ENCODE peak calls at places on chromosomes 4 and X, in seven cellular contexts. P is transverse colon, L is A549, K is K562, Q is upper lobe of left lung, G is SK-N-SH, I is suprapubic skin. N is an unnamed sample.

GRCh38 chr4:31390849-31391248 is 670.7 kb downstream of the PCDH7 start:
- DNase-seq in L (no peak), K (no peak), I (no peak), Q (no peak), G (no peak), P (no peak), N (no peak)

GRCh38 chrX:2875798-2876399 is 47.2 kb downstream of the GYG2 start:
- DNase-seq in Q (no peak), I (no peak), P (no peak), L (no peak), G (peak; percentile 20), K (no peak), N (no peak)

GRCh38 chr4:109472343-109472761 is 38.7 kb downstream of the SEC24B start:
- DNase-seq in G (no peak), L (no peak), Q (no peak), I (no peak), P (no peak), K (peak; percentile 20), N (no peak)

GRCh38 chrX:97389761-97390192 is 506.1 kb downstream of the RPA4 start:
- DNase-seq in G (no peak), Q (no peak), P (no peak), L (no peak), I (no peak), K (no peak), N (no peak)

GRCh38 chr4:132180020-132180427 is 969.1 kb upstream of the PCDH10 start:
- DNase-seq in K (no peak), L (no peak), I (no peak), G (no peak), Q (no peak), P (no peak), N (no peak)

GRCh38 chr4:30837131-30837539 is 117.0 kb downstream of the PCDH7 start:
- DNase-seq in L (no peak), G (no peak), P (no peak), K (no peak), Q (no peak), I (no peak), N (no peak)

GRCh38 chr4:66639361-66639760 is 905.9 kb downstream of the CENPC start:
- DNase-seq in P (no peak), L (no peak), I (no peak), G (no peak), K (no peak), Q (no peak), N (no peak)

GRCh38 chr4:2797545-2798305 is 4.8 kb downstream of the SH3BP2 start:
- DNase-seq in P (no peak), I (peak; percentile 78), L (no peak), Q (peak; percentile 28), K (no peak), G (peak; percentile 79), N (peak; percentile 84)

GRCh38 chr4:55001538-55001937 is 123.9 kb downstream of the KDR start:
- DNase-seq in G (no peak), L (no peak), I (no peak), K (no peak), Q (no peak), P (no peak), N (no peak)

GRCh38 chr4:22625301-22625700 is 67.4 kb upstream of the GBA3 start:
- DNase-seq in K (no peak), I (no peak), G (no peak), Q (no peak), P (no peak), L (no peak), N (no peak)

GRCh38 chrX:152619897-152620296 is 17.8 kb upstream of the GABRQ start:
- DNase-seq in L (no peak), K (no peak), Q (no peak), P (no peak), G (no peak), I (no peak), N (no peak)

DNA sequence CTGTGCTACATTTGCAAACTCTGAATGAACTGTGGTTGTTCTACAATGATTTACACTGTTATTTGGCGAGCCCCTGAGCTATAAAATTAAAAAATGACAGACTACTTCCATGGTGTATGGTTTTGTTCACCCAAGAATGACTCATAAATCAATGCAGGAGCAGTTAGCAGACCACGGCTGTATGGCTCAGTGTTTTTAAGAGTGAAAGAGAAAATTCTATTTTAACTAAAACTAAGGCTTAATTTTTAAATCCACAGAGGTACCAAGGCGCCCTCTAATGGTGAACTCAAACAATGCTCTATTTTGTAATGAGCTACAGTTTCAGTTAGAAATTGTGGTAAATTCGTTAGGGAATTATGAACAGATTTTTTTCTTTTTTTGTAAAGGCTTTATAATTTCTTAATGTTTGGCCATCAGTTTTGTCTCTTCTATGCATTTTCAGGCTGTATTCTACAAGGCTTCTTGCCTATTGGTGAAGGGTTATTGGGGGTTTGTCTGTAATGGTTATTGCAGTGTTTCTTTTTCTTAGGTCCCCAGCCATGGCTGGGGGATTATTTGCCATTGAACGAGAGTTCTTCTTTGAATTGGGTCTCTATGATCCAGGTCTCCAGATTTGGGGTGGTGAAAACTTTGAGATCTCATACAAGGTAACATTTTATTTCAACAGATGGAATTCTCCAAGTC is 32.5 kb downstream of the HMGB2 start:
- DNase-seq in Q (no peak), K (peak; percentile 20), G (peak; percentile 24), I (no peak), P (no peak), L (no peak), N (no peak)
- TF ChIP-seq CTCF in Q (peak; percentile 39), K (peak; percentile 43), G (peak; percentile 86), I (peak; percentile 50), P (peak; percentile 65), L (peak; percentile 57), N (peak; percentile 54)

GRCh38 chr4:4248885-4249203 is 821 bp upstream of the TMEM128 start:
- DNase-seq in P (no peak), L (no peak), Q (no peak), K (no peak), I (no peak), G (peak; percentile 20), N (no peak)
- H3K27ac ChIP-seq in P (peak overlapping the region; percentile 92), L (peak overlapping the region; percentile 92), Q (peak overlapping the region; percentile 97), K (peak overlapping the region; percentile 92), I (peak overlapping the region; percentile 96), G (peak overlapping the region; percentile 98), N (peak overlapping the region; percentile 95)

GRCh38 chr4:100317032-100317864 is 127.0 kb upstream of the DDIT4L start:
- DNase-seq in P (no peak), I (no peak), L (no peak), G (no peak), K (no peak), Q (no peak), N (no peak)

GRCh38 chr4:100311181-100311580 is 120.9 kb upstream of the DDIT4L start:
- DNase-seq in Q (no peak), G (no peak), P (no peak), I (no peak), K (no peak), L (no peak), N (no peak)

GRCh38 chr4:100314057-100314456 is 123.8 kb upstream of the DDIT4L start:
- DNase-seq in L (no peak), G (no peak), K (no peak), Q (no peak), P (no peak), I (no peak), N (no peak)

GRCh38 chr4:100312615-100313355 is 122.5 kb upstream of the DDIT4L start:
- DNase-seq in K (no peak), I (no peak), Q (no peak), L (no peak), G (no peak), P (no peak), N (no peak)
- TF ChIP-seq EP300 in K (no peak), I (no peak), Q (no peak), L (no peak), G (no peak), P (no peak), N (no peak)

GRCh38 chrX:39452404-39452803 is 645.4 kb downstream of the BCOR start:
- DNase-seq in K (no peak), I (no peak), G (no peak), P (no peak), L (no peak), Q (no peak), N (no peak)
- TF ChIP-seq CTCF in K (no peak), I (no peak), G (no peak), P (no peak), L (no peak), Q (no peak), N (no peak)

GRCh38 chr4:75995727-75996126 is 5.0 kb upstream of the SDAD1 start:
- DNase-seq in P (no peak), I (no peak), Q (no peak), K (peak; percentile 38), G (peak; percentile 45), L (no peak), N (no peak)
- H3K27ac ChIP-seq in P (no peak overlapping the region), I (no peak overlapping the region), Q (no peak overlapping the region), K (no peak overlapping the region), G (no peak overlapping the region), L (peak overlapping the region; percentile 72), N (no peak overlapping the region)

GRCh38 chr4:704971-705277 is 708 bp upstream of the PCGF3 start:
- DNase-seq in P (no peak), I (no peak), K (no peak), Q (no peak), L (no peak), G (no peak), N (no peak)

GRCh38 chr4:703336-704197 is 2.1 kb upstream of the PCGF3 start:
- DNase-seq in I (no peak), G (no peak), P (no peak), L (no peak), Q (no peak), K (no peak), N (no peak)

GRCh38 chr4:704198-704891 is 1.3 kb upstream of the PCGF3 start:
- DNase-seq in K (no peak), I (no peak), L (no peak), G (peak; percentile 35), P (no peak), Q (no peak), N (no peak)

GRCh38 chr4:706834-707598 is 1.4 kb downstream of the PCGF3 start:
- DNase-seq in Q (no peak), I (no peak), L (no peak), P (no peak), G (no peak), K (no peak), N (no peak)

GRCh38 chr4:705278-706082 is at the start of gene PCGF3:
- DNase-seq in P (peak; percentile 99), L (peak; percentile 83), I (peak; percentile 98), K (peak; percentile 99), G (peak; percentile 100), Q (peak; percentile 97), N (peak; percentile 99)
- TF ChIP-seq EP300 in P (no peak), L (no peak), I (no peak), K (no peak), G (no peak), Q (no peak), N (no peak)